ENCODE peak calls at places on chromosomes 13 and 19, in nine cellular contexts. M is A549; F is stomach; W is epithelial cell of prostate; A is AG08396; R is Calu3; Q is GDM1; Y is stimulated activated CD8-positive, alpha-beta memory T cell treated with anti-CD3 and anti-CD28 coated beads, Interleukin-7, amount 100 ng/mL, for 48 hours; J is RWPE1. B is an unnamed sample.

GRCh38 chr19:29285878-29286277 is 72.9 kb upstream of the UQCRFS1 start:
- DNase-seq in M (peak; percentile 32), W (no peak), J (no peak), R (no peak), Y (no peak), A (no peak), Q (no peak), F (no peak), B (no peak)

GRCh38 chr19:58117841-58118575 is 20.0 kb upstream of the ZSCAN18 start:
- DNase-seq in Q (no peak), Y (no peak), W (no peak), R (no peak), J (no peak), F (no peak), A (no peak), M (no peak), B (no peak)

GRCh38 chr13:98537306-98537705 is 39.6 kb downstream of the STK24 start:
- DNase-seq in W (no peak), M (no peak), J (no peak), R (no peak), F (no peak), Y (no peak), A (no peak), Q (no peak), B (no peak)

GRCh38 chr13:100361504-100361903 is 227.1 kb downstream of the GGACT start:
- DNase-seq in F (no peak), A (no peak), Q (no peak), W (no peak), J (no peak), Y (no peak), M (no peak), R (no peak), B (no peak)

GRCh38 chr13:110432522-110432921 is 125.4 kb downstream of the COL4A2 start:
- DNase-seq in M (no peak), J (no peak), Q (no peak), F (no peak), R (no peak), A (no peak), W (no peak), Y (no peak), B (no peak)

GRCh38 chr13:46388308-46388707 is 1.3 kb upstream of the RUBCNL start:
- DNase-seq in M (no peak), Y (no peak), A (no peak), W (no peak), R (no peak), Q (no peak), J (no peak), F (no peak), B (no peak)

GRCh38 chr19:16628183-16628983 is at the start of gene MED26:
- DNase-seq in R (peak; percentile 91), M (peak; percentile 89), F (peak; percentile 96), Y (peak; percentile 95), W (peak; percentile 55), Q (peak; percentile 94), A (peak; percentile 100), J (peak; percentile 100), B (peak; percentile 89)

GRCh38 chr19:13110099-13110610 is 6.4 kb downstream of the TRMT1 start:
- DNase-seq in Y (no peak), M (no peak), R (no peak), Q (no peak), J (no peak), W (no peak), A (no peak), F (no peak), B (no peak)

GRCh38 chr13:48019796-48020195 is 17.7 kb upstream of the NUDT15 start:
- DNase-seq in W (no peak), A (no peak), F (no peak), J (no peak), R (no peak), Q (no peak), Y (no peak), M (no peak), B (no peak)

GRCh38 chr13:35191883-35192282 is 249.8 kb downstream of the NBEA start:
- DNase-seq in A (no peak), F (no peak), Y (no peak), M (no peak), R (no peak), W (no peak), J (no peak), Q (no peak), B (no peak)

GRCh38 chr19:42402376-42403116 is 12.4 kb upstream of the CNFN start:
- DNase-seq in R (no peak), W (no peak), J (no peak), M (no peak), A (no peak), Y (no peak), Q (no peak), F (no peak), B (no peak)

GRCh38 chr13:111286162-111286561 is 34.3 kb upstream of the TEX29 start:
- DNase-seq in R (no peak), J (no peak), Q (no peak), A (no peak), M (peak; percentile 3), Y (no peak), W (no peak), F (no peak), B (no peak)

GRCh38 chr13:38180100-38180499 is 169.6 kb upstream of the UFM1 start:
- DNase-seq in Q (no peak), W (peak; percentile 10), Y (no peak), M (no peak), F (no peak), J (peak; percentile 60), R (no peak), A (no peak), B (no peak)

GRCh38 chr19:48656840-48657474 is 11.0 kb upstream of the CA11 start:
- DNase-seq in A (peak; percentile 89), W (no peak), J (peak; percentile 68), Y (no peak), F (no peak), Q (no peak), M (peak; percentile 65), R (no peak), B (no peak)

GRCh38 chr13:46743191-46743590 is 53.8 kb downstream of the ESD start:
- DNase-seq in R (no peak), Q (no peak), Y (no peak), M (no peak), F (no peak), W (no peak), A (no peak), J (no peak), B (no peak)

GRCh38 chr13:103525530-103525929 is 459.3 kb upstream of the SLC10A2 start:
- DNase-seq in Y (no peak), W (no peak), A (no peak), J (no peak), Q (no peak), R (no peak), M (no peak), F (no peak), B (no peak)

GRCh38 chr19:8466018-8466417 is 21.2 kb downstream of the HNRNPM start:
- DNase-seq in W (no peak), J (no peak), M (no peak), F (no peak), A (peak; percentile 52), Q (no peak), R (no peak), Y (no peak), B (no peak)

GRCh38 chr13:95128045-95128643 is 173.1 kb downstream of the ABCC4 start:
- DNase-seq in F (peak; percentile 52), Q (no peak), R (no peak), A (no peak), J (peak; percentile 26), M (peak; percentile 86), Y (no peak), W (no peak), B (no peak)

GRCh38 chr19:7699422-7700127 is 2.4 kb downstream of the FCER2 start:
- DNase-seq in Q (no peak), R (no peak), Y (peak; percentile 43), A (no peak), F (no peak), J (peak; percentile 45), M (no peak), W (no peak), B (no peak)

GRCh38 chr19:38061294-38061693 is 154.3 kb downstream of the SIPA1L3 start:
- DNase-seq in F (no peak), J (peak; percentile 41), R (no peak), W (no peak), Q (no peak), Y (no peak), M (peak; percentile 45), A (peak; percentile 89), B (no peak)

GRCh38 chr19:38924383-38924782 is 6.2 kb downstream of the SARS2 start:
- DNase-seq in J (no peak), Q (no peak), A (no peak), R (no peak), Y (no peak), F (no peak), M (no peak), W (no peak), B (no peak)

GRCh38 chr19:36041831-36042230 is 9.2 kb upstream of the CLIP3 start:
- DNase-seq in J (peak; percentile 20), Q (no peak), A (peak; percentile 62), R (no peak), F (no peak), M (peak; percentile 72), Y (no peak), W (no peak), B (peak; percentile 52)

GRCh38 chr19:46824887-46825730 is 25.5 kb downstream of the AP2S1 start:
- DNase-seq in Y (no peak), A (no peak), Q (no peak), M (peak; percentile 41), F (no peak), J (no peak), W (no peak), R (no peak), B (no peak)

GRCh38 chr13:75479102-75479501 is 2.9 kb downstream of the TBC1D4 start:
- DNase-seq in Q (no peak), W (no peak), J (no peak), Y (no peak), A (no peak), F (no peak), R (no peak), M (no peak), B (no peak)

GRCh38 chr13:52447354-52447753 is 3.1 kb downstream of the VPS36 start:
- DNase-seq in W (no peak), Y (no peak), M (no peak), Q (no peak), J (no peak), F (no peak), R (no peak), A (no peak), B (no peak)

GRCh38 chr13:29917573-29918091 is 67.2 kb upstream of the UBL3 start:
- DNase-seq in J (no peak), Y (no peak), R (no peak), M (no peak), A (no peak), Q (no peak), W (no peak), F (no peak), B (no peak)

GRCh38 chr13:113969311-113969972 is 4.4 kb downstream of the C13orf46 start:
- DNase-seq in J (no peak), Y (no peak), R (no peak), W (no peak), F (no peak), M (no peak), Q (no peak), A (no peak), B (no peak)

GRCh38 chr19:50663280-50663790 is 14.1 kb downstream of the C19orf81 start:
- DNase-seq in Y (no peak), W (no peak), Q (no peak), R (peak; percentile 41), A (no peak), F (no peak), M (peak; percentile 78), J (no peak), B (peak; percentile 65)

GRCh38 chr19:56142087-56142787 is 1.1 kb downstream of the ZNF444 start:
- DNase-seq in Q (no peak), W (no peak), A (no peak), R (peak; percentile 62), M (no peak), F (peak; percentile 84), J (no peak), Y (no peak), B (peak; percentile 93)

GRCh38 chr13:29436291-29436690 is 159.2 kb downstream of the SLC7A1 start:
- DNase-seq in A (peak; percentile 23), J (peak; percentile 67), W (peak; percentile 53), F (no peak), Q (no peak), M (no peak), R (no peak), Y (no peak), B (no peak)